ENCODE peak calls at places on chromosome 22, in five cellular contexts. B is NCI-H524; O is CD8-positive, alpha-beta T cell; J is activated CD4-positive, alpha-beta T cell treated with anti-CD3 and anti-CD28 coated beads, Interleukin-2, amount 50 U/mL, for 1 hour; S is HuH-7. H is an unnamed sample.

GRCh38 chr22:22810018-22810427 is 77.6 kb upstream of the IGLL5 start:
- DNase-seq in B (peak), O (peak), J (peak), S (peak), H (peak)

GRCh38 chr22:46119093-46119728 is 31.1 kb upstream of the PPARA start:
- DNase-seq in O (no peak), J (no peak), S (no peak), B (no peak), H (no peak)

GRCh38 chr22:25689631-25690030 is 52.4 kb upstream of the MYO18B start:
- DNase-seq in B (no peak), J (no peak), S (no peak), O (no peak), H (no peak)

GRCh38 chr22:49956418-49956770 is 4.2 kb upstream of the PIM3 start:
- DNase-seq in B (no peak), O (no peak), S (no peak), J (no peak), H (no peak)

GRCh38 chr22:40258463-40259046 is 80.8 kb downstream of the TNRC6B start:
- DNase-seq in S (no peak), B (no peak), J (no peak), O (no peak), H (no peak)

GRCh38 chr22:20798218-20798617 is 24.3 kb downstream of the SERPIND1 start:
- DNase-seq in J (no peak), B (no peak), O (no peak), S (no peak), H (no peak)

GRCh38 chr22:48248901-48249455 is 1486.5 kb downstream of the TBC1D22A start:
- DNase-seq in B (no peak), S (no peak), J (no peak), O (no peak), H (no peak)

GRCh38 chr22:26259510-26259909 is 90.2 kb downstream of the SEZ6L start:
- DNase-seq in B (no peak), S (peak), J (no peak), O (no peak), H (peak)

GRCh38 chr22:18045794-18046193 is 21.4 kb upstream of the MICAL3 start:
- DNase-seq in S (no peak), O (no peak), B (no peak), J (no peak), H (no peak)

GRCh38 chr22:49793871-49794270 is 33.8 kb downstream of the BRD1 start:
- DNase-seq in B (no peak), S (no peak), J (no peak), O (no peak), H (no peak)

GRCh38 chr22:31349960-31350359 is 3.8 kb upstream of the PATZ1 start:
- DNase-seq in S (no peak), O (no peak), J (no peak), B (no peak), H (no peak)

GRCh38 chr22:40156001-40156516 is 21.7 kb upstream of the TNRC6B start:
- DNase-seq in J (no peak), B (no peak), S (peak), O (no peak), H (peak)

GRCh38 chr22:32378703-32379272 is 21.1 kb downstream of the RFPL3 start:
- DNase-seq in J (no peak), S (peak), B (peak), O (no peak), H (peak)

GRCh38 chr22:32649515-32650200 is 151.8 kb upstream of the TIMP3 start:
- DNase-seq in J (no peak), O (no peak), B (no peak), S (no peak), H (peak)

GRCh38 chr22:48098243-48098935 is 1335.9 kb downstream of the TBC1D22A start:
- DNase-seq in J (no peak), B (no peak), O (no peak), S (no peak), H (no peak)

GRCh38 chr22:46056169-46057041 is 79.4 kb upstream of the WNT7B start:
- DNase-seq in B (peak), J (no peak), O (no peak), S (no peak), H (no peak)

GRCh38 chr22:40498454-40499186 is 128.2 kb downstream of the SGSM3 start:
- DNase-seq in S (peak), B (no peak), J (no peak), O (no peak), H (no peak)

GRCh38 chr22:29820941-29821789 is 16.9 kb downstream of the ASCC2 start:
- DNase-seq in J (no peak), B (peak), O (no peak), S (peak), H (peak)

GRCh38 chr22:35205141-35205775 is 52.0 kb upstream of the HMGXB4 start:
- DNase-seq in B (peak), S (no peak), O (no peak), J (no peak), H (no peak)

GRCh38 chr22:34072585-34072984 is 152.3 kb upstream of the LARGE1 start:
- DNase-seq in J (no peak), O (no peak), B (peak), S (no peak), H (no peak)

GRCh38 chr22:29715240-29715639 is 4.6 kb upstream of the CABP7 start:
- DNase-seq in S (no peak), B (peak), O (no peak), J (no peak), H (no peak)

GRCh38 chr22:42437488-42438292 is 5.5 kb upstream of the NFAM1 start:
- DNase-seq in S (peak), B (peak), J (peak), O (peak), H (peak)

GRCh38 chr22:32721328-32722180 is 80.0 kb upstream of the TIMP3 start:
- DNase-seq in S (no peak), J (no peak), O (no peak), B (no peak), H (no peak)

GRCh38 chr22:42334875-42335512 is 64.5 kb upstream of the TCF20 start:
- DNase-seq in O (no peak), B (no peak), J (no peak), S (no peak), H (no peak)

GRCh38 chr22:45421349-45422057 is 8.0 kb downstream of the RIBC2 start:
- DNase-seq in O (no peak), B (no peak), J (no peak), S (no peak), H (no peak)

GRCh38 chr22:26016916-26017315 is 152.3 kb upstream of the SEZ6L start:
- DNase-seq in S (no peak), B (no peak), J (no peak), O (no peak), H (no peak)

GRCh38 chr22:17773606-17774205 is 563 bp downstream of the BID start:
- DNase-seq in J (peak), S (peak), O (peak), B (peak), H (peak)

GRCh38 chr22:37976547-37976946 is 7.8 kb downstream of the SOX10 start:
- DNase-seq in B (no peak), S (no peak), J (no peak), O (no peak), H (no peak)

GRCh38 chr22:37202001-37202555 is 10.2 kb downstream of the SSTR3 start:
- DNase-seq in S (no peak), O (no peak), J (no peak), B (no peak), H (no peak)

GRCh38 chr22:25437414-25438160 is 126.9 kb upstream of the GRK3 start:
- DNase-seq in S (no peak), O (no peak), B (no peak), J (no peak), H (no peak)

GRCh38 chr22:40525250-40525884 is 111.2 kb downstream of the MRTFA start:
- DNase-seq in B (peak), O (peak), J (peak), S (no peak), H (peak)

GRCh38 chr22:23246982-23247766 is 66.9 kb downstream of the BCR start:
- DNase-seq in S (no peak), B (no peak), J (no peak), O (no peak), H (no peak)